ENCODE peak calls at places on chromosomes 2 and 18, in five cellular contexts. Y is neural progenitor cell; F is stimulated activated CD4-positive, alpha-beta T cell treated with anti-CD3 and anti-CD28 coated beads, TNF-alpha, amount 100 ng/mL, for 1 hour; Q is NCI-H69; L is CD4-positive, CD25-positive, alpha-beta regulatory T cell. M is an unnamed sample.

GRCh38 chr2:233430091-233430490 is 75.8 kb downstream of the DGKD start:
- DNase-seq in Q (no peak), F (no peak), Y (no peak), L (no peak), M (no peak)

GRCh38 chr2:2188344-2189111 is 142.5 kb downstream of the MYT1L start:
- DNase-seq in Y (no peak), L (no peak), F (no peak), Q (peak), M (no peak)

GRCh38 chr2:24164416-24164973 is 10.4 kb upstream of the FAM228A start:
- DNase-seq in L (peak), F (peak), Y (peak), Q (peak), M (peak)

GRCh38 chr2:174688079-174688478 is 76.2 kb downstream of the CHRNA1 start:
- DNase-seq in Y (no peak), Q (no peak), L (peak), F (no peak), M (peak)

GRCh38 chr2:120246546-120247300 is 5.9 kb upstream of the RALB start:
- DNase-seq in F (no peak), Q (peak), Y (no peak), L (no peak), M (peak)

GRCh38 chr2:219650426-219651248 is 23.2 kb downstream of the SLC4A3 start:
- DNase-seq in Y (no peak), Q (no peak), L (no peak), F (no peak), M (no peak)

GRCh38 chr2:159065313-159065712 is 96.9 kb downstream of the TANC1 start:
- DNase-seq in F (no peak), L (no peak), Q (peak), Y (no peak), M (no peak)

GRCh38 chr2:142914507-142915313 is 37.2 kb downstream of the KYNU start:
- DNase-seq in F (no peak), Y (no peak), Q (no peak), L (no peak), M (no peak)

GRCh38 chr2:220556658-220557057 is 929.2 kb downstream of the SLC4A3 start:
- DNase-seq in L (no peak), Y (no peak), F (no peak), Q (no peak), M (no peak)

GRCh38 chr2:10654069-10654468 is 35.7 kb downstream of the NOL10 start:
- DNase-seq in L (peak), Q (peak), F (peak), Y (no peak), M (no peak)

GRCh38 chr18:9521770-9522169 is 46.5 kb downstream of the RALBP1 start:
- DNase-seq in Y (no peak), Q (no peak), L (no peak), F (no peak), M (no peak)

GRCh38 chr18:46448347-46448746 is 208.7 kb downstream of the LOXHD1 start:
- DNase-seq in Y (no peak), L (no peak), F (no peak), Q (no peak), M (no peak)

GRCh38 chr2:100986157-100986556 is 15.9 kb upstream of the RPL31 start:
- DNase-seq in L (no peak), Y (no peak), F (no peak), Q (no peak), M (peak)

GRCh38 chr2:17918789-17919188 is 40.3 kb downstream of the KCNS3 start:
- DNase-seq in Y (peak), L (no peak), F (no peak), Q (peak), M (peak)

GRCh38 chr2:4780679-4781078 is 911.5 kb upstream of the SOX11 start:
- DNase-seq in Y (no peak), L (no peak), F (no peak), Q (no peak), M (no peak)

GRCh38 chr2:55051026-55051866 is 995 bp upstream of the RTN4 start:
- DNase-seq in F (no peak), Y (peak), Q (peak), L (peak), M (peak)

GRCh38 chr2:46847726-46848421 is 67.7 kb downstream of the MCFD2 start:
- DNase-seq in F (no peak), L (no peak), Q (no peak), Y (no peak), M (no peak)

GRCh38 chr2:42881732-42882131 is 89.3 kb upstream of the HAAO start:
- DNase-seq in Y (no peak), L (no peak), F (no peak), Q (peak), M (peak)